ENCODE peak calls at places on chromosomes 7 and 10, in four cellular contexts. G, V, F and C are unnamed samples.

GRCh38 chr10:75655791-75656451 is 224.5 kb downstream of the LRMDA start:
- DNase-seq in G (no peak), V (peak; percentile 44), F (no peak), C (no peak)

GRCh38 chr7:155860840-155861479 is 48.7 kb upstream of the SHH start:
- DNase-seq in G (no peak), V (no peak), F (peak; percentile 2), C (peak; percentile 69)

GRCh38 chr10:80081801-80082750 is 3.6 kb downstream of the TMEM254 start:
- DNase-seq in G (no peak), V (no peak), F (no peak), C (peak; percentile 62)

GRCh38 chr7:19665399-19666008 is 43.3 kb downstream of the POLR1F start:
- DNase-seq in G (no peak), V (no peak), F (no peak), C (peak; percentile 37)

GRCh38 chr10:3525832-3526449 is 259.1 kb downstream of the KLF6 start:
- DNase-seq in G (no peak), V (peak; percentile 68), F (no peak), C (peak; percentile 90)

GRCh38 chr7:133051066-133051465 is 30.8 kb downstream of the CHCHD3 start:
- DNase-seq in G (no peak), V (no peak), F (no peak), C (peak; percentile 38)

GRCh38 chr10:4453276-4453675 is 372.7 kb upstream of the AKR1E2 start:
- DNase-seq in G (no peak), V (no peak), F (no peak), C (peak; percentile 62)

GRCh38 chr7:1663857-1664651 is 6.0 kb upstream of the ELFN1 start:
- DNase-seq in G (peak; percentile 16), V (peak; percentile 9), F (no peak), C (peak; percentile 14)

GRCh38 chr7:27636326-27637006 is 26.2 kb downstream of the HIBADH start:
- DNase-seq in G (no peak), V (no peak), F (no peak), C (peak; percentile 19)

GRCh38 chr7:135193615-135194081 is 17.7 kb downstream of the WDR91 start:
- DNase-seq in G (no peak), V (no peak), F (no peak), C (no peak)

GRCh38 chr10:126661841-126662520 is 8.5 kb downstream of the C10orf90 start:
- DNase-seq in G (no peak), V (no peak), F (no peak), C (peak; percentile 7)

GRCh38 chr10:34446046-34446445 is 369.1 kb downstream of the PARD3 start:
- DNase-seq in G (no peak), V (no peak), F (no peak), C (no peak)

GRCh38 chr7:83672157-83672556 is 23.2 kb upstream of the SEMA3E start:
- DNase-seq in G (no peak), V (no peak), F (no peak), C (no peak)

GRCh38 chr10:77463967-77464745 is 173.5 kb downstream of the KCNMA1 start:
- DNase-seq in G (no peak), V (no peak), F (no peak), C (no peak)

GRCh38 chr10:5684971-5685763 is 529 bp downstream of the TASOR2 start:
- DNase-seq in G (peak; percentile 31), V (peak; percentile 51), F (peak; percentile 68), C (peak; percentile 85)

GRCh38 chr10:74822583-74823089 is 3.8 kb upstream of the KAT6B start:
- DNase-seq in G (no peak), V (peak; percentile 29), F (no peak), C (no peak)

GRCh38 chr7:24725554-24726260 is 31.6 kb downstream of the GSDME start:
- DNase-seq in G (no peak), V (peak; percentile 6), F (no peak), C (no peak)

GRCh38 chr10:101287922-101288638 is 58.8 kb upstream of the LBX1 start:
- DNase-seq in G (no peak), V (no peak), F (no peak), C (no peak)

GRCh38 chr7:26696978-26697377 is 167.4 kb downstream of the SKAP2 start:
- DNase-seq in G (no peak), V (no peak), F (no peak), C (no peak)

GRCh38 chr7:24653316-24654085 is 80.2 kb downstream of the PALS2 start:
- DNase-seq in G (no peak), V (no peak), F (no peak), C (no peak)

GRCh38 chr7:140211698-140212097 is 34.9 kb upstream of the KDM7A start:
- DNase-seq in G (no peak), V (no peak), F (no peak), C (no peak)

GRCh38 chr10:100600218-100600617 is 64.5 kb downstream of the HIF1AN start:
- DNase-seq in G (no peak), V (no peak), F (no peak), C (no peak)

GRCh38 chr7:2894118-2894940 is 50.2 kb upstream of the GNA12 start:
- DNase-seq in G (no peak), V (no peak), F (peak; percentile 60), C (no peak)

GRCh38 chr10:101817542-101818118 is 614 bp downstream of the OGA start:
- DNase-seq in G (no peak), V (peak; percentile 93), F (peak; percentile 43), C (peak; percentile 90)

GRCh38 chr7:44240983-44241510 is 40.3 kb downstream of the YKT6 start:
- DNase-seq in G (peak; percentile 38), V (peak; percentile 56), F (peak; percentile 73), C (peak; percentile 90)

GRCh38 chr7:86961686-86962085 is 97.8 kb downstream of the ELAPOR2 start:
- DNase-seq in G (no peak), V (no peak), F (no peak), C (no peak)

GRCh38 chr7:141312395-141312794 is 238.5 kb downstream of the TMEM178B start:
- DNase-seq in G (no peak), V (no peak), F (no peak), C (no peak)

GRCh38 chr10:67815571-67816059 is 22.4 kb downstream of the DNAJC12 start:
- DNase-seq in G (no peak), V (no peak), F (no peak), C (peak; percentile 11)

GRCh38 chr10:33616921-33617320 is 282.5 kb upstream of the NRP1 start:
- DNase-seq in G (no peak), V (no peak), F (no peak), C (peak; percentile 32)

GRCh38 chr10:5533098-5533731 is 8.5 kb downstream of the CALML3 start:
- DNase-seq in G (no peak), V (no peak), F (no peak), C (no peak)

GRCh38 chr7:4694653-4695335 is 12.7 kb downstream of the FOXK1 start:
- DNase-seq in G (no peak), V (peak; percentile 90), F (no peak), C (peak; percentile 27)

GRCh38 chr10:79028456-79029010 is 40.2 kb upstream of the ZMIZ1 start:
- DNase-seq in G (no peak), V (no peak), F (no peak), C (no peak)

GRCh38 chr10:63166742-63167258 is 33.7 kb downstream of the NRBF2 start:
- DNase-seq in G (no peak), V (peak; percentile 46), F (peak; percentile 64), C (peak; percentile 81)

GRCh38 chr7:55055479-55055878 is 36.7 kb downstream of the EGFR start:
- DNase-seq in G (no peak), V (no peak), F (no peak), C (no peak)

GRCh38 chr7:1336509-1336908 is 103.8 kb downstream of the UNCX start:
- DNase-seq in G (no peak), V (no peak), F (no peak), C (no peak)

GRCh38 chr7:56083150-56083785 is 9.5 kb downstream of the PHKG1 start:
- DNase-seq in G (no peak), V (no peak), F (no peak), C (no peak)

GRCh38 chr10:5486852-5487235 is 12.5 kb downstream of the CALML5 start:
- DNase-seq in G (no peak), V (no peak), F (no peak), C (no peak)